ENCODE peak calls at places on chromosomes 6 and 20, in eight cellular contexts. V, E, Q, Y, G, A, K and I are unnamed samples.

GRCh38 chr6:32118782-32119628 is 9.0 kb downstream of the ATF6B start:
- DNase-seq in A (peak), V (peak), K (peak), Q (peak), Y (peak), G (peak), E (peak), I (peak)

GRCh38 chr6:61886608-61887259 is 399.3 kb downstream of the KHDRBS2 start:
- DNase-seq in G (no peak), A (no peak), E (no peak), Q (no peak), V (no peak), K (no peak), Y (peak), I (no peak)

GRCh38 chr6:10451828-10452509 is 37.1 kb upstream of the TFAP2A start:
- DNase-seq in Y (no peak), G (no peak), E (peak), A (no peak), K (peak), Q (peak), V (no peak), I (no peak)

GRCh38 chr6:161027385-161027784 is 35.8 kb downstream of the MAP3K4 start:
- DNase-seq in V (no peak), Q (no peak), A (no peak), G (no peak), E (no peak), K (no peak), Y (no peak), I (no peak)

GRCh38 chr20:7358670-7359069 is 581.6 kb downstream of the HAO1 start:
- DNase-seq in G (no peak), E (no peak), K (no peak), Q (no peak), Y (no peak), A (no peak), V (no peak), I (no peak)

GRCh38 chr20:5008743-5009142 is 7.4 kb upstream of the SLC23A2 start:
- DNase-seq in K (peak), Y (no peak), Q (no peak), V (no peak), A (no peak), G (no peak), E (no peak), I (no peak)

GRCh38 chr20:35363190-35363589 is 48.6 kb downstream of the UQCC1 start:
- DNase-seq in V (no peak), Y (no peak), A (no peak), G (no peak), Q (no peak), E (peak), K (no peak), I (no peak)

GRCh38 chr6:126672654-126673053 is 332.7 kb downstream of the CENPW start:
- DNase-seq in K (no peak), A (no peak), V (no peak), Y (no peak), Q (no peak), E (peak), G (no peak), I (no peak)

GRCh38 chr6:168035098-168035660 is 37.7 kb downstream of the KIF25 start:
- DNase-seq in A (peak), Q (peak), K (no peak), V (peak), G (peak), E (peak), Y (no peak), I (peak)

GRCh38 chr6:143592335-143592734 is 80.8 kb upstream of the FUCA2 start:
- DNase-seq in Y (no peak), V (no peak), A (no peak), K (no peak), Q (peak), G (no peak), E (peak), I (no peak)

GRCh38 chr6:113971786-113972185 is 838 bp upstream of the HDAC2 start:
- DNase-seq in K (no peak), G (no peak), A (no peak), Y (no peak), E (peak), V (no peak), Q (no peak), I (no peak)

GRCh38 chr20:35305682-35306556 is 13.7 kb upstream of the FAM83C start:
- DNase-seq in Q (peak), A (no peak), G (peak), V (peak), E (peak), Y (no peak), K (peak), I (no peak)

GRCh38 chr6:88728756-88729155 is 234.7 kb downstream of the RNGTT start:
- DNase-seq in G (no peak), A (no peak), V (no peak), Q (no peak), K (no peak), Y (no peak), E (no peak), I (no peak)

GRCh38 chr20:3686867-3687321 is 5.1 kb upstream of the ADAM33 start:
- DNase-seq in Q (no peak), K (peak), A (peak), E (peak), V (peak), Y (no peak), G (no peak), I (no peak)

GRCh38 chr6:2179950-2180349 is 65.5 kb downstream of the GMDS start:
- DNase-seq in G (no peak), Y (no peak), E (peak), Q (no peak), A (no peak), K (no peak), V (no peak), I (no peak)

GRCh38 chr20:61436674-61437279 is 184.7 kb downstream of the CDH4 start:
- DNase-seq in K (peak), Y (no peak), V (no peak), A (no peak), Q (peak), E (peak), G (no peak), I (no peak)

GRCh38 chr6:140849441-140849840 is 1283.3 kb upstream of the GJE1 start:
- DNase-seq in Q (no peak), V (no peak), G (no peak), Y (no peak), K (no peak), E (peak), A (no peak), I (no peak)

GRCh38 chr6:169800116-169800667 is 48.8 kb downstream of the ERMARD start:
- DNase-seq in Y (no peak), Q (peak), E (no peak), G (peak), K (no peak), A (no peak), V (no peak), I (peak)

GRCh38 chr20:10668677-10669368 is 5.0 kb downstream of the JAG1 start:
- DNase-seq in G (no peak), A (no peak), Y (no peak), K (peak), Q (no peak), E (no peak), V (no peak), I (no peak)

GRCh38 chr20:31718952-31719643 is 3.6 kb downstream of the BCL2L1 start:
- DNase-seq in Q (no peak), Y (no peak), G (no peak), K (peak), A (no peak), E (no peak), V (no peak), I (no peak)

GRCh38 chr6:164378330-164378729 is 931.1 kb downstream of the C6orf118 start:
- DNase-seq in Y (no peak), Q (no peak), A (no peak), G (no peak), V (no peak), E (no peak), K (no peak), I (no peak)

GRCh38 chr6:99138445-99138844 is 190.7 kb upstream of the FBXL4 start:
- DNase-seq in E (no peak), A (no peak), G (no peak), Q (no peak), Y (no peak), K (no peak), V (no peak), I (no peak)

GRCh38 chr20:11296221-11296620 is 621.5 kb upstream of the BTBD3 start:
- DNase-seq in A (no peak), Y (no peak), K (peak), V (no peak), Q (no peak), E (no peak), G (no peak), I (no peak)

GRCh38 chr6:39945626-39946025 is 11.4 kb upstream of the MOCS1 start:
- DNase-seq in Y (no peak), G (no peak), E (no peak), K (peak), Q (no peak), V (no peak), A (no peak), I (no peak)

GRCh38 chr20:22389836-22390542 is 194.4 kb downstream of the FOXA2 start:
- DNase-seq in Y (no peak), E (peak), A (no peak), V (no peak), G (no peak), K (peak), Q (peak), I (no peak)

GRCh38 chr6:149884617-149885016 is 13.3 kb downstream of the RAET1E start:
- DNase-seq in K (no peak), V (no peak), Q (no peak), E (no peak), Y (no peak), A (peak), G (no peak), I (no peak)

GRCh38 chr6:114362957-114363356 is 20.1 kb upstream of the HS3ST5 start:
- DNase-seq in K (no peak), G (no peak), E (no peak), V (no peak), Y (no peak), Q (no peak), A (no peak), I (no peak)

GRCh38 chr6:139588076-139588639 is 213.7 kb upstream of the CITED2 start:
- DNase-seq in Q (no peak), K (no peak), G (no peak), Y (no peak), V (no peak), E (no peak), A (no peak), I (no peak)

GRCh38 chr20:7702141-7702540 is 238.1 kb downstream of the HAO1 start:
- DNase-seq in Q (no peak), A (no peak), G (no peak), E (peak), V (no peak), Y (no peak), K (no peak), I (no peak)

GRCh38 chr6:45073771-45074170 is 254.4 kb upstream of the RUNX2 start:
- DNase-seq in A (no peak), K (peak), G (no peak), E (peak), Q (no peak), Y (no peak), V (no peak), I (no peak)

GRCh38 chr6:78700997-78701396 is 166.4 kb upstream of the IRAK1BP1 start:
- DNase-seq in Y (no peak), V (no peak), K (no peak), A (no peak), E (peak), G (no peak), Q (no peak), I (no peak)

GRCh38 chr20:4108495-4109306 is 93.3 kb upstream of the RNF24 start:
- DNase-seq in E (peak), Q (peak), K (peak), A (no peak), Y (peak), G (peak), V (peak), I (no peak)

GRCh38 chr6:132445201-132445951 is 44.1 kb upstream of the MOXD1 start:
- DNase-seq in A (no peak), Y (no peak), K (peak), V (no peak), G (no peak), E (peak), Q (peak), I (no peak)

GRCh38 chr20:1809121-1809520 is 86.1 kb upstream of the SIRPA start:
- DNase-seq in V (no peak), G (no peak), E (peak), Y (no peak), K (peak), Q (peak), A (no peak), I (peak)

GRCh38 chr6:7216941-7217621 is 95.9 kb downstream of the SSR1 start:
- DNase-seq in A (no peak), E (no peak), G (no peak), Q (no peak), V (peak), Y (no peak), K (peak), I (no peak)

GRCh38 chr6:139881251-139881650 is 506.8 kb upstream of the CITED2 start:
- DNase-seq in G (no peak), V (no peak), Y (no peak), Q (no peak), K (no peak), E (no peak), A (no peak), I (no peak)

GRCh38 chr6:37182736-37183590 is 13.0 kb downstream of the PIM1 start:
- DNase-seq in V (no peak), A (no peak), G (no peak), Q (no peak), Y (peak), E (no peak), K (no peak), I (no peak)

GRCh38 chr6:3294921-3295871 is 36.4 kb downstream of the PSMG4 start:
- DNase-seq in A (peak), Y (no peak), V (peak), Q (peak), G (no peak), E (no peak), K (no peak), I (no peak)
- TF ChIP-seq CTCF in A (no peak), Y (no peak), V (peak), Q (no peak), G (peak), E (no peak), K (peak), I (peak)

GRCh38 chr20:36562724-36563123 is 10.7 kb upstream of the TGIF2 start:
- DNase-seq in Y (no peak), G (no peak), K (no peak), A (no peak), V (no peak), Q (no peak), E (no peak), I (no peak)
- TF ChIP-seq CTCF in Y (no peak), G (no peak), K (no peak), A (no peak), V (no peak), Q (no peak), E (no peak), I (no peak)

DNA sequence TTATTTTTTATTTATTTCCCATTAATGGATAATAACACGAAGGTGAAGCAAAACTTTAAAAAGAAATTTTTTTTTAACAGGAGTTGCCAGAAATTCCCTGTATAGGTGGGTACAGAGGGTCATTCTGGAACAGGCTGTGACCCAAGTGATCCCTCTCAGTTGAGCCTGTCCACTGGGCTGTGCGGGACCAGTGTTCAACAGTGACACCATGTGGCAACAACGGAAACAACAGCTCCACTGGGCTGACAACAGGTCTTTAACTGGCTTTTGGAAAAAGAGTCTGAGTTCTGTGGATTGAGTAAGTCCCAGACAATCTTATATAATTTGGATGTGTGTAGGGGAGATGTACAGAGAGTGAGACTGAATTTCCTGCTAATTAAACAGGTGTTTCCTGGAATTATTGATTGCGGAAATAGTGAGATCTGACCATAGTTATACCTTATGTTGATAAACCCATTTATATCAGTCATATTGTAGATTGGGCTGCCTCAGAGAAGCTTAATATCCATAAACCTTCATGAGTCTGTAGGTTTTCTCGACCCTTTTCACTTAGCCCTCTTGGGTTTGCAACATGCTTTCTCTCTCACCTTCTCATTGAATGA is 17.6 kb downstream of the KIAA1755 start:
- DNase-seq in E (peak), G (no peak), Q (peak), K (no peak), V (no peak), A (no peak), Y (no peak), I (no peak)
- TF ChIP-seq CTCF in E (peak), G (peak), Q (peak), K (peak), V (no peak), A (no peak), Y (peak), I (peak)

GRCh38 chr6:118410001-118410400 is 138.1 kb upstream of the PLN start:
- DNase-seq in E (no peak), Y (no peak), Q (no peak), K (no peak), G (no peak), V (no peak), A (no peak), I (no peak)
- TF ChIP-seq CTCF in E (no peak), Y (no peak), Q (no peak), K (no peak), G (no peak), V (no peak), A (no peak), I (no peak)